ENCODE peak calls at places on chromosomes 6 and 20, in ten cellular contexts. H is A549, Y is endothelial cell of umbilical vein, N is adrenal gland, G is IMR-90, R is Peyer's patch, O is HCT116, S is uterus, P is body of pancreas, T is heart left ventricle. I is an unnamed sample.

GRCh38 chr6:154403803-154404202 is 47.2 kb upstream of the IPCEF1 start:
- DNase-seq in H (no peak), Y (no peak), N (no peak), G (peak), R (no peak), O (no peak), S (peak), P (peak), T (no peak), I (no peak)

GRCh38 chr6:113347420-113347819 is 509.7 kb upstream of the MARCKS start:
- DNase-seq in H (no peak), Y (peak), N (no peak), G (peak), R (no peak), O (no peak), S (no peak), P (no peak), T (no peak), I (no peak)

GRCh38 chr6:153125032-153125431 is 6.0 kb downstream of the RGS17 start:
- DNase-seq in H (no peak), Y (no peak), N (no peak), G (no peak), R (no peak), O (no peak), S (no peak), P (no peak), T (no peak), I (no peak)

GRCh38 chr6:158775832-158776231 is 43.3 kb downstream of the EZR start:
- DNase-seq in H (no peak), Y (no peak), N (no peak), G (no peak), R (no peak), O (no peak), S (no peak), P (no peak), T (no peak), I (no peak)

GRCh38 chr6:9620263-9620662 is 794.6 kb downstream of the TFAP2A start:
- DNase-seq in H (no peak), Y (no peak), N (no peak), G (peak), R (no peak), O (no peak), S (no peak), P (no peak), T (no peak), I (no peak)

GRCh38 chr20:11935212-11935611 is 17.5 kb downstream of the BTBD3 start:
- DNase-seq in H (no peak), Y (no peak), N (no peak), G (no peak), R (no peak), O (no peak), S (no peak), P (no peak), T (no peak), I (no peak)

GRCh38 chr6:105897131-105897530 is 189.0 kb upstream of the PRDM1 start:
- DNase-seq in H (no peak), Y (no peak), N (no peak), G (peak), R (no peak), O (no peak), S (no peak), P (no peak), T (no peak), I (no peak)

GRCh38 chr6:106119991-106120390 is 33.9 kb downstream of the PRDM1 start:
- DNase-seq in H (no peak), Y (no peak), N (no peak), G (no peak), R (no peak), O (no peak), S (no peak), P (no peak), T (no peak), I (no peak)

GRCh38 chr20:53957421-53958172 is 112.8 kb downstream of the BCAS1 start:
- DNase-seq in H (no peak), Y (peak), N (no peak), G (peak), R (no peak), O (no peak), S (no peak), P (no peak), T (no peak), I (no peak)

GRCh38 chr6:8180327-8181161 is 78.2 kb upstream of the EEF1E1 start:
- DNase-seq in H (no peak), Y (no peak), N (no peak), G (peak), R (no peak), O (no peak), S (no peak), P (no peak), T (no peak), I (no peak)

GRCh38 chr6:138498575-138499302 is 555 bp downstream of the NHSL1 start:
- DNase-seq in H (no peak), Y (no peak), N (no peak), G (no peak), R (no peak), O (no peak), S (no peak), P (no peak), T (no peak), I (no peak)

GRCh38 chr20:53084408-53084997 is 112.3 kb downstream of the TSHZ2 start:
- DNase-seq in H (no peak), Y (no peak), N (no peak), G (no peak), R (no peak), O (no peak), S (no peak), P (no peak), T (no peak), I (no peak)

GRCh38 chr20:35497780-35498189 is 31.7 kb downstream of the C20orf173 start:
- DNase-seq in H (no peak), Y (no peak), N (no peak), G (no peak), R (no peak), O (no peak), S (peak), P (peak), T (peak), I (peak)

GRCh38 chr6:35017461-35018183 is 123.5 kb downstream of the TCP11 start:
- DNase-seq in H (no peak), Y (peak), N (peak), G (no peak), R (peak), O (no peak), S (peak), P (no peak), T (peak), I (peak)

GRCh38 chr6:51996296-51996947 is 91.0 kb downstream of the PKHD1 start:
- DNase-seq in H (no peak), Y (no peak), N (no peak), G (no peak), R (no peak), O (no peak), S (no peak), P (no peak), T (no peak), I (no peak)

GRCh38 chr20:33148040-33148439 is 19.9 kb upstream of the BPIFA2 start:
- DNase-seq in H (no peak), Y (no peak), N (no peak), G (no peak), R (no peak), O (no peak), S (no peak), P (no peak), T (no peak), I (no peak)

GRCh38 chr6:93829009-93829408 is 409.6 kb upstream of the EPHA7 start:
- DNase-seq in H (no peak), Y (no peak), N (no peak), G (no peak), R (no peak), O (no peak), S (no peak), P (no peak), T (no peak), I (no peak)

GRCh38 chr6:98470821-98471220 is 363.6 kb upstream of the POU3F2 start:
- DNase-seq in H (no peak), Y (no peak), N (no peak), G (no peak), R (no peak), O (no peak), S (no peak), P (no peak), T (no peak), I (no peak)

GRCh38 chr6:144585217-144585814 is 300.2 kb downstream of the UTRN start:
- DNase-seq in H (peak), Y (peak), N (no peak), G (peak), R (no peak), O (peak), S (no peak), P (no peak), T (no peak), I (no peak)

GRCh38 chr6:708237-708598 is 15.3 kb upstream of the EXOC2 start:
- DNase-seq in H (no peak), Y (peak), N (no peak), G (no peak), R (no peak), O (no peak), S (no peak), P (no peak), T (no peak), I (no peak)

GRCh38 chr20:32507998-32508774 is 76.9 kb downstream of the NOL4L start:
- DNase-seq in H (no peak), Y (no peak), N (no peak), G (no peak), R (no peak), O (no peak), S (no peak), P (peak), T (no peak), I (no peak)

GRCh38 chr6:170075659-170076223 is 215.1 kb downstream of the DLL1 start:
- DNase-seq in H (no peak), Y (no peak), N (no peak), G (no peak), R (peak), O (no peak), S (peak), P (peak), T (no peak), I (no peak)

GRCh38 chr6:136550045-136550329 is 235 bp downstream of the MAP7 start:
- DNase-seq in H (no peak), Y (no peak), N (no peak), G (no peak), R (no peak), O (no peak), S (peak), P (no peak), T (no peak), I (no peak)

GRCh38 chr6:109720336-109720735 is 29.2 kb downstream of the FIG4 start:
- DNase-seq in H (no peak), Y (no peak), N (no peak), G (no peak), R (no peak), O (no peak), S (no peak), P (no peak), T (no peak), I (no peak)

GRCh38 chr6:144158133-144158532 is 7.8 kb downstream of the STX11 start:
- DNase-seq in H (peak), Y (peak), N (peak), G (peak), R (no peak), O (no peak), S (peak), P (peak), T (peak), I (peak)

GRCh38 chr20:63567382-63568169 is 6.5 kb downstream of the HELZ2 start:
- DNase-seq in H (no peak), Y (no peak), N (no peak), G (no peak), R (peak), O (no peak), S (no peak), P (no peak), T (peak), I (no peak)

GRCh38 chr6:36625161-36625919 is 31.2 kb downstream of the SRSF3 start:
- DNase-seq in H (no peak), Y (no peak), N (no peak), G (peak), R (peak), O (no peak), S (peak), P (peak), T (no peak), I (no peak)

GRCh38 chr6:87929843-87930288 is 117.8 kb upstream of the SPACA1 start:
- DNase-seq in H (peak), Y (peak), N (peak), G (peak), R (peak), O (peak), S (peak), P (peak), T (peak), I (peak)

GRCh38 chr6:166275714-166276166 is 32.5 kb downstream of the PRR18 start:
- DNase-seq in H (peak), Y (peak), N (peak), G (peak), R (peak), O (no peak), S (peak), P (peak), T (peak), I (peak)

GRCh38 chr6:147201885-147202515 is 2.2 kb upstream of the STXBP5 start:
- DNase-seq in H (peak), Y (no peak), N (peak), G (peak), R (peak), O (no peak), S (no peak), P (no peak), T (peak), I (no peak)

GRCh38 chr6:72954736-72955135 is 270.6 kb downstream of the KHDC1L start:
- DNase-seq in H (no peak), Y (peak), N (no peak), G (no peak), R (no peak), O (no peak), S (no peak), P (no peak), T (no peak), I (no peak)

GRCh38 chr20:13922241-13922640 is 68.2 kb downstream of the SEL1L2 start:
- DNase-seq in H (no peak), Y (no peak), N (no peak), G (no peak), R (no peak), O (no peak), S (no peak), P (no peak), T (no peak), I (no peak)

GRCh38 chr6:21800948-21801438 is 207.4 kb downstream of the SOX4 start:
- DNase-seq in H (peak), Y (no peak), N (no peak), G (peak), R (no peak), O (no peak), S (no peak), P (peak), T (no peak), I (no peak)

GRCh38 chr20:48897298-48898044 is 24.0 kb upstream of the ARFGEF2 start:
- DNase-seq in H (peak), Y (peak), N (no peak), G (peak), R (no peak), O (peak), S (no peak), P (no peak), T (no peak), I (no peak)

GRCh38 chr6:81204741-81205140 is 547.7 kb downstream of the TENT5A start:
- DNase-seq in H (no peak), Y (no peak), N (no peak), G (no peak), R (no peak), O (peak), S (no peak), P (no peak), T (no peak), I (no peak)

GRCh38 chr6:321158-321438 is 28.8 kb downstream of the DUSP22 start:
- DNase-seq in H (no peak), Y (no peak), N (no peak), G (no peak), R (no peak), O (no peak), S (no peak), P (no peak), T (no peak), I (no peak)

GRCh38 chr6:111971866-111972532 is 81.9 kb upstream of the CCN6 start:
- DNase-seq in H (no peak), Y (no peak), N (no peak), G (peak), R (no peak), O (no peak), S (no peak), P (no peak), T (no peak), I (no peak)

GRCh38 chr6:106556368-106556960 is 72.8 kb downstream of the RTN4IP1 start:
- DNase-seq in H (peak), Y (peak), N (no peak), G (peak), R (no peak), O (no peak), S (no peak), P (no peak), T (no peak), I (no peak)

GRCh38 chr6:41711323-41712038 is 23.9 kb downstream of the TFEB start:
- DNase-seq in H (no peak), Y (no peak), N (no peak), G (no peak), R (no peak), O (no peak), S (no peak), P (no peak), T (no peak), I (no peak)

DNA sequence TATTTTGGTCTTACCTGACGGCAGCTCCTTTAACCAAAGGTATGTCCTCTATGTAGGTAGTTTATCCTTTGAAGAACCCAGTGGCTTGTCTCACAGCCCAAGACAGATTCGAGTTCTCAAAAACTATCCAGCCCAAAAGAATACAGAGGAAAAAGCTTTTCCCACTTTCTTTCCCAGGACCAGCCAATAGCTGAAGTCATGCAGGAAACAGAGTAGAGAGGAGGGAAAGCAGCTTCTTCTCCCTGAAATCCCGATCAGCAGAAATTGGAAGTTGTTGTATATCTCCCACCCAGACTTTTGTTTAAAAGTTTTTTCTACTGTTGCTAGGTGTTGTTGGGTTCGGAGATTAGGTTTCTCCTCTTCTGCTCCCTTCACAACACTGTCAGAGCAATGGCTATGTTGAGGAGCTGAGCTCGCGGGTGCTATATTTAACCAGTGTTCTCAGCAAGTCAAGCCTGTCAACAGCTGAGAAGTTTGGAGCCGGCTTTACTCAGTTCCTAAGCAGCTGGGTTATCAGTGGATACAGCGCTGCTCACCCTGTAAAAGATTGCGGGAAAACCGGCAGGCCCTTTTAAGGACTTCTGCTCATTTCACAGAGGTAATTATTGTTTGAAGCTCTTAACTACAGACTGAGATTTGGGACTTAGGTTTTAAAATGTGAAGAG is at the start of gene FILIP1:
- DNase-seq in H (peak), Y (no peak), N (peak), G (peak), R (no peak), O (no peak), S (peak), P (peak), T (peak), I (no peak)
- H3K27ac ChIP-seq in H (peak), Y (no peak), N (no peak), G (no peak), R (peak), O (no peak), S (peak), P (peak), T (peak), I (peak)

GRCh38 chr20:44862286-44862685 is 23.2 kb upstream of the YWHAB start:
- DNase-seq in H (no peak), Y (no peak), N (no peak), G (no peak), R (no peak), O (no peak), S (no peak), P (no peak), T (no peak), I (no peak)

GRCh38 chr20:44861547-44862006 is 23.9 kb upstream of the YWHAB start:
- DNase-seq in H (no peak), Y (peak), N (peak), G (peak), R (no peak), O (no peak), S (peak), P (peak), T (peak), I (no peak)

GRCh38 chr20:44863661-44864060 is 21.8 kb upstream of the YWHAB start:
- DNase-seq in H (no peak), Y (no peak), N (no peak), G (no peak), R (no peak), O (no peak), S (no peak), P (no peak), T (no peak), I (no peak)

DNA sequence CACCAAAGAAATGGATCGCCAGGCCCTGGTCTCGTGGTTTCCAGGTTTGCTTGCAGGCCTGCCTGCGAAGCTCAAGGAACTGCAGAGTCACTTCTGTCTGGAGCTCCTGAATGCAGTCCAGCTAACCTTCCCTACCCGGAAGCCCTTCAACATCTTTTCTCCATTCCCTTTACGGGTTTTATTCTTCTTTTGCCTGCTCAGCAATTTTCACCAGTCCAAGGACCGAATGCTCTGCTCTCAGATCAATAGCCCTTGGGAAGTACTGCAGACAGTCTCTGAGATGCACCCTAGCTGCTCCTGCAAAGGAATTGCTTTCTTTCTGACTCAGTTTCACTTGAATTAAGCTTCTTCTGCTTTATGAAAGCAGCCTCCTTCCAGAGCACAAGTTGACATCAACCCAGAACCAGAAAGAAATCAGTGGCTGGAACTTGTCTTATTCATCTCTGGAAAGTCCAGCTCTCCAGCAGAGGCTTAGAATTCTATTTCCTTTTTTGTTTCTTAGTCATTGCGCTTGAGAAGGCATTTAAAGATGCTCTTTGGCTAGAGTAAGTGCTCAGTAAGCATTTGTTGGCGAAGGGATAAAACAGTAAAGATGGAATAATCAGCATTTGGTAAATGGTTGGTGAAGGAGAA is 18.7 kb upstream of the YWHAB start:
- DNase-seq in H (no peak), Y (no peak), N (no peak), G (no peak), R (no peak), O (no peak), S (no peak), P (no peak), T (no peak), I (no peak)
- TF ChIP-seq POLR2A in H (no peak), Y (no peak), N (no peak), G (no peak), R (no peak), O (no peak), S (no peak), P (no peak), T (no peak), I (no peak)

GRCh38 chr6:32947552-32948465 is 5.1 kb downstream of the HLA-DMA start:
- DNase-seq in H (peak), Y (peak), N (no peak), G (peak), R (peak), O (peak), S (no peak), P (peak), T (no peak), I (no peak)
- H3K27ac ChIP-seq in H (no peak), Y (no peak), N (no peak), G (no peak), R (no peak), O (no peak), S (no peak), P (no peak), T (no peak), I (no peak)

GRCh38 chr6:25555188-25555587 is 96.8 kb upstream of the SCGN start:
- DNase-seq in H (no peak), Y (no peak), N (no peak), G (no peak), R (no peak), O (no peak), S (no peak), P (no peak), T (no peak), I (no peak)
- TF ChIP-seq POLR2A in H (no peak), Y (no peak), N (no peak), G (no peak), R (no peak), O (no peak), S (no peak), P (no peak), T (no peak), I (no peak)

GRCh38 chr6:5153186-5153585 is 68.0 kb downstream of the PPP1R3G start:
- DNase-seq in H (no peak), Y (no peak), N (no peak), G (no peak), R (no peak), O (no peak), S (no peak), P (no peak), T (no peak), I (no peak)
- H3K27ac ChIP-seq in H (no peak), Y (no peak), N (no peak), G (no peak), R (no peak), O (no peak), S (no peak), P (no peak), T (no peak), I (no peak)

I was measured in tibial nerve.